ENCODE peak calls at places on chromosome 20, in eight cellular contexts. One of them, this sample, is unnamed.
A peak's percentile ranks its signal among the peaks of the same experiment; 100 is the strongest.

GRCh38 chr20:44400671-44401051 is 45.2 kb downstream of the HNF4A start:
- DNase-seq in HepG2: no peak
- DNase-seq in Karpas-422: no peak
- DNase-seq in mammary epithelial cell: no peak
- DNase-seq in GM23248: no peak
- DNase-seq in IMR-90: no peak
- DNase-seq in DND-41: no peak
- DNase-seq in SK-N-SH: no peak
- DNase-seq in this sample: no peak

GRCh38 chr20:19832875-19833274 is 74.8 kb downstream of the RIN2 start:
- DNase-seq in HepG2: no peak
- DNase-seq in Karpas-422: no peak
- DNase-seq in mammary epithelial cell: no peak
- DNase-seq in GM23248: no peak
- DNase-seq in IMR-90: no peak
- DNase-seq in DND-41: peak; percentile 20
- DNase-seq in SK-N-SH: no peak
- DNase-seq in this sample: no peak

GRCh38 chr20:35610833-35611427 is 4.7 kb upstream of the SPAG4 start:
- DNase-seq in HepG2: no peak
- DNase-seq in Karpas-422: no peak
- DNase-seq in mammary epithelial cell: no peak
- DNase-seq in GM23248: no peak
- DNase-seq in IMR-90: no peak
- DNase-seq in DND-41: no peak
- DNase-seq in SK-N-SH: no peak
- DNase-seq in this sample: no peak

GRCh38 chr20:5095931-5096330 is 23.8 kb downstream of the PCNA start:
- DNase-seq in HepG2: no peak
- DNase-seq in Karpas-422: no peak
- DNase-seq in mammary epithelial cell: no peak
- DNase-seq in GM23248: no peak
- DNase-seq in IMR-90: no peak
- DNase-seq in DND-41: no peak
- DNase-seq in SK-N-SH: no peak
- DNase-seq in this sample: no peak

GRCh38 chr20:1626528-1627192 is 6.9 kb upstream of the SIRPB1 start:
- DNase-seq in HepG2: no peak
- DNase-seq in Karpas-422: no peak
- DNase-seq in mammary epithelial cell: no peak
- DNase-seq in GM23248: no peak
- DNase-seq in IMR-90: no peak
- DNase-seq in DND-41: no peak
- DNase-seq in SK-N-SH: no peak
- DNase-seq in this sample: no peak

GRCh38 chr20:15616626-15617025 is 956.6 kb downstream of the KIF16B start:
- DNase-seq in HepG2: no peak
- DNase-seq in Karpas-422: no peak
- DNase-seq in mammary epithelial cell: no peak
- DNase-seq in GM23248: no peak
- DNase-seq in IMR-90: peak; percentile 28
- DNase-seq in DND-41: no peak
- DNase-seq in SK-N-SH: no peak
- DNase-seq in this sample: peak; percentile 15

GRCh38 chr20:47487175-47487917 is 14.3 kb upstream of the NCOA3 start:
- DNase-seq in HepG2: no peak
- DNase-seq in Karpas-422: peak; percentile 91
- DNase-seq in mammary epithelial cell: peak; percentile 58
- DNase-seq in GM23248: no peak
- DNase-seq in IMR-90: peak; percentile 25
- DNase-seq in DND-41: no peak
- DNase-seq in SK-N-SH: no peak
- DNase-seq in this sample: no peak

GRCh38 chr20:48879609-48880008 is 41.9 kb upstream of the ARFGEF2 start:
- DNase-seq in HepG2: no peak
- DNase-seq in Karpas-422: no peak
- DNase-seq in mammary epithelial cell: no peak
- DNase-seq in GM23248: no peak
- DNase-seq in IMR-90: no peak
- DNase-seq in DND-41: no peak
- DNase-seq in SK-N-SH: no peak
- DNase-seq in this sample: peak; percentile 52

GRCh38 chr20:57104711-57105110 is 161.7 kb downstream of the BMP7 start:
- DNase-seq in HepG2: no peak
- DNase-seq in Karpas-422: no peak
- DNase-seq in mammary epithelial cell: no peak
- DNase-seq in GM23248: no peak
- DNase-seq in IMR-90: no peak
- DNase-seq in DND-41: no peak
- DNase-seq in SK-N-SH: no peak
- DNase-seq in this sample: no peak

GRCh38 chr20:17602493-17602892 is 32.6 kb downstream of the DSTN start:
- DNase-seq in HepG2: no peak
- DNase-seq in Karpas-422: no peak
- DNase-seq in mammary epithelial cell: no peak
- DNase-seq in GM23248: no peak
- DNase-seq in IMR-90: no peak
- DNase-seq in DND-41: no peak
- DNase-seq in SK-N-SH: no peak
- DNase-seq in this sample: no peak

GRCh38 chr20:39756828-39757227 is 794.7 kb downstream of the DHX35 start:
- DNase-seq in HepG2: no peak
- DNase-seq in Karpas-422: no peak
- DNase-seq in mammary epithelial cell: no peak
- DNase-seq in GM23248: no peak
- DNase-seq in IMR-90: no peak
- DNase-seq in DND-41: no peak
- DNase-seq in SK-N-SH: no peak
- DNase-seq in this sample: no peak

GRCh38 chr20:8940311-8940710 is 128.6 kb upstream of the PLCB4 start:
- DNase-seq in HepG2: no peak
- DNase-seq in Karpas-422: no peak
- DNase-seq in mammary epithelial cell: no peak
- DNase-seq in GM23248: no peak
- DNase-seq in IMR-90: no peak
- DNase-seq in DND-41: no peak
- DNase-seq in SK-N-SH: no peak
- DNase-seq in this sample: no peak

GRCh38 chr20:39822667-39823066 is 860.5 kb downstream of the DHX35 start:
- DNase-seq in HepG2: no peak
- DNase-seq in Karpas-422: peak; percentile 4
- DNase-seq in mammary epithelial cell: peak; percentile 46
- DNase-seq in GM23248: peak; percentile 80
- DNase-seq in IMR-90: peak; percentile 42
- DNase-seq in DND-41: no peak
- DNase-seq in SK-N-SH: no peak
- DNase-seq in this sample: no peak

GRCh38 chr20:48897298-48898044 is 24.0 kb upstream of the ARFGEF2 start:
- DNase-seq in HepG2: no peak
- DNase-seq in Karpas-422: peak; percentile 89
- DNase-seq in mammary epithelial cell: peak; percentile 76
- DNase-seq in GM23248: peak; percentile 86
- DNase-seq in IMR-90: peak; percentile 92
- DNase-seq in DND-41: no peak
- DNase-seq in SK-N-SH: no peak
- DNase-seq in this sample: peak; percentile 96

GRCh38 chr20:46400828-46401477 is 5.5 kb downstream of the ELMO2 start:
- DNase-seq in HepG2: no peak
- DNase-seq in Karpas-422: peak; percentile 56
- DNase-seq in mammary epithelial cell: no peak
- DNase-seq in GM23248: peak; percentile 74
- DNase-seq in IMR-90: peak; percentile 46
- DNase-seq in DND-41: peak; percentile 10
- DNase-seq in SK-N-SH: no peak
- DNase-seq in this sample: peak; percentile 20

GRCh38 chr20:44733341-44734069 is 12.2 kb upstream of the KCNK15 start:
- DNase-seq in HepG2: peak; percentile 67
- DNase-seq in Karpas-422: peak; percentile 83
- DNase-seq in mammary epithelial cell: peak; percentile 57
- DNase-seq in GM23248: peak; percentile 87
- DNase-seq in IMR-90: peak; percentile 65
- DNase-seq in DND-41: peak; percentile 76
- DNase-seq in SK-N-SH: peak; percentile 71
- DNase-seq in this sample: peak; percentile 90

GRCh38 chr20:38937978-38938473 is 11.8 kb downstream of the FAM83D start:
- DNase-seq in HepG2: no peak
- DNase-seq in Karpas-422: no peak
- DNase-seq in mammary epithelial cell: no peak
- DNase-seq in GM23248: no peak
- DNase-seq in IMR-90: no peak
- DNase-seq in DND-41: no peak
- DNase-seq in SK-N-SH: no peak
- DNase-seq in this sample: no peak

GRCh38 chr20:2206957-2207769 is 88.6 kb upstream of the TGM3 start:
- DNase-seq in HepG2: peak; percentile 53
- DNase-seq in Karpas-422: peak; percentile 84
- DNase-seq in mammary epithelial cell: peak; percentile 52
- DNase-seq in GM23248: peak; percentile 88
- DNase-seq in IMR-90: peak; percentile 28
- DNase-seq in DND-41: no peak
- DNase-seq in SK-N-SH: peak; percentile 93
- DNase-seq in this sample: peak; percentile 63

GRCh38 chr20:15643713-15644112 is 929.5 kb downstream of the KIF16B start:
- DNase-seq in HepG2: peak; percentile 16
- DNase-seq in Karpas-422: peak; percentile 43
- DNase-seq in mammary epithelial cell: no peak
- DNase-seq in GM23248: peak; percentile 32
- DNase-seq in IMR-90: peak; percentile 10
- DNase-seq in DND-41: no peak
- DNase-seq in SK-N-SH: no peak
- DNase-seq in this sample: peak; percentile 51

GRCh38 chr20:6819599-6819998 is 52.1 kb downstream of the BMP2 start:
- DNase-seq in HepG2: peak; percentile 15
- DNase-seq in Karpas-422: no peak
- DNase-seq in mammary epithelial cell: no peak
- DNase-seq in GM23248: peak; percentile 6
- DNase-seq in IMR-90: no peak
- DNase-seq in DND-41: no peak
- DNase-seq in SK-N-SH: no peak
- DNase-seq in this sample: peak; percentile 59

GRCh38 chr20:53034899-53035298 is 62.7 kb downstream of the TSHZ2 start:
- DNase-seq in HepG2: no peak
- DNase-seq in Karpas-422: no peak
- DNase-seq in mammary epithelial cell: no peak
- DNase-seq in GM23248: no peak
- DNase-seq in IMR-90: no peak
- DNase-seq in DND-41: no peak
- DNase-seq in SK-N-SH: no peak
- DNase-seq in this sample: no peak

DNA sequence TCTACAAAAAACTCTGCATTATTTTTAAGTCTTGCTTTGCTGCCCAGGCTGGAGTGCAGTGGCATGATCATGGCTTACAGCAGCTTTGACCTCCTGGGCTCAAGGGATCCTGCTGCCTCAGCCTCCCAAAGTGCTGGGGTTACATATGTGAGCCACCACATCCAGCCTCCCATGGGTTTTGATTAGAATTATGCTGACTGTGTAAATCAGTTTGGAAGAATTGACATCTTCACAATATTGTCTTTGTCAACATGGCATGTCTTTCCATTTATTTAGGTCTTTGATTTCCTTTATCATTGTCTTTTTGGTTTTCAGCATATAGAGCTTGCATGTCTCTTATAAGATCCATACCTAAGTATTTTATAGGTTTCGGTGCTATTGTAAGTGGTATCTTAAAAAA is 13.2 kb upstream of the APCDD1L start:
- DNase-seq in HepG2: no peak
- DNase-seq in Karpas-422: no peak
- DNase-seq in mammary epithelial cell: no peak
- DNase-seq in GM23248: no peak
- DNase-seq in IMR-90: no peak
- DNase-seq in DND-41: no peak
- DNase-seq in SK-N-SH: no peak
- DNase-seq in this sample: no peak
- H3K9me3 ChIP-seq in HepG2: peaks cover 32% of the 10 kb centered on the region
- H3K9me3 ChIP-seq in Karpas-422: peaks cover 13% of the 10 kb centered on the region
- H3K9me3 ChIP-seq in mammary epithelial cell: peaks cover 10% of the 10 kb centered on the region
- H3K9me3 ChIP-seq in GM23248: peaks cover 15% of the 10 kb centered on the region
- H3K9me3 ChIP-seq in IMR-90: peaks cover 15% of the 10 kb centered on the region
- H3K9me3 ChIP-seq in DND-41: peaks cover 37% of the 10 kb centered on the region
- H3K9me3 ChIP-seq in SK-N-SH: peaks cover 44% of the 10 kb centered on the region
- H3K9me3 ChIP-seq in this sample: peaks cover 50% of the 10 kb centered on the region

GRCh38 chr20:36785308-36785707 is 11.7 kb upstream of the DSN1 start:
- DNase-seq in HepG2: no peak
- DNase-seq in Karpas-422: no peak
- DNase-seq in mammary epithelial cell: no peak
- DNase-seq in GM23248: no peak
- DNase-seq in IMR-90: no peak
- DNase-seq in DND-41: no peak
- DNase-seq in SK-N-SH: no peak
- DNase-seq in this sample: no peak
- H3K9ac ChIP-seq in HepG2: no peak overlapping the region
- H3K9ac ChIP-seq in Karpas-422: no peak overlapping the region
- H3K9ac ChIP-seq in mammary epithelial cell: no peak overlapping the region
- H3K9ac ChIP-seq in GM23248: no peak overlapping the region
- H3K9ac ChIP-seq in IMR-90: no peak overlapping the region
- H3K9ac ChIP-seq in DND-41: no peak overlapping the region
- H3K9ac ChIP-seq in SK-N-SH: no peak overlapping the region
- H3K9ac ChIP-seq in this sample: no peak overlapping the region

GRCh38 chr20:54063580-54063979 is 6.8 kb downstream of the BCAS1 start:
- DNase-seq in HepG2: no peak
- DNase-seq in Karpas-422: no peak
- DNase-seq in mammary epithelial cell: no peak
- DNase-seq in GM23248: no peak
- DNase-seq in IMR-90: no peak
- DNase-seq in DND-41: no peak
- DNase-seq in SK-N-SH: no peak
- DNase-seq in this sample: no peak
- H2AFZ ChIP-seq in HepG2: no peak overlapping the region
- H2AFZ ChIP-seq in Karpas-422: no peak overlapping the region
- H2AFZ ChIP-seq in mammary epithelial cell: no peak overlapping the region
- H2AFZ ChIP-seq in GM23248: no peak overlapping the region
- H2AFZ ChIP-seq in IMR-90: no peak overlapping the region
- H2AFZ ChIP-seq in DND-41: no peak overlapping the region
- H2AFZ ChIP-seq in SK-N-SH: no peak overlapping the region
- H2AFZ ChIP-seq in this sample: no peak overlapping the region

GRCh38 chr20:30487947-30488926 is 769.2 kb upstream of the DEFB115 start:
- DNase-seq in HepG2: no peak
- DNase-seq in Karpas-422: no peak
- DNase-seq in mammary epithelial cell: no peak
- DNase-seq in GM23248: no peak
- DNase-seq in IMR-90: no peak
- DNase-seq in DND-41: no peak
- DNase-seq in SK-N-SH: no peak
- DNase-seq in this sample: no peak

GRCh38 chr20:30485331-30486102 is 771.9 kb upstream of the DEFB115 start:
- DNase-seq in HepG2: no peak
- DNase-seq in Karpas-422: no peak
- DNase-seq in mammary epithelial cell: no peak
- DNase-seq in GM23248: no peak
- DNase-seq in IMR-90: no peak
- DNase-seq in DND-41: no peak
- DNase-seq in SK-N-SH: peak; percentile 14
- DNase-seq in this sample: no peak

GRCh38 chr20:30484749-30485070 is 772.8 kb upstream of the DEFB115 start:
- DNase-seq in HepG2: no peak
- DNase-seq in Karpas-422: no peak
- DNase-seq in mammary epithelial cell: no peak
- DNase-seq in GM23248: no peak
- DNase-seq in IMR-90: no peak
- DNase-seq in DND-41: no peak
- DNase-seq in SK-N-SH: peak; percentile 5
- DNase-seq in this sample: no peak

GRCh38 chr20:30486103-30486478 is 771.4 kb upstream of the DEFB115 start:
- DNase-seq in HepG2: no peak
- DNase-seq in Karpas-422: no peak
- DNase-seq in mammary epithelial cell: no peak
- DNase-seq in GM23248: no peak
- DNase-seq in IMR-90: no peak
- DNase-seq in DND-41: no peak
- DNase-seq in SK-N-SH: no peak
- DNase-seq in this sample: no peak

GRCh38 chr20:30484009-30484748 is 773.3 kb upstream of the DEFB115 start:
- DNase-seq in HepG2: no peak
- DNase-seq in Karpas-422: no peak
- DNase-seq in mammary epithelial cell: no peak
- DNase-seq in GM23248: no peak
- DNase-seq in IMR-90: no peak
- DNase-seq in DND-41: no peak
- DNase-seq in SK-N-SH: peak; percentile 7
- DNase-seq in this sample: no peak
- H3K9me3 ChIP-seq in HepG2: peaks cover 88% of the 10 kb centered on the region
- H3K9me3 ChIP-seq in Karpas-422: peaks cover 11% of the 10 kb centered on the region
- H3K9me3 ChIP-seq in mammary epithelial cell: peaks cover 18% of the 10 kb centered on the region
- H3K9me3 ChIP-seq in GM23248: no peaks in the 10 kb centered on the region
- H3K9me3 ChIP-seq in IMR-90: peaks cover 22% of the 10 kb centered on the region
- H3K9me3 ChIP-seq in DND-41: peaks cover 41% of the 10 kb centered on the region
- H3K9me3 ChIP-seq in SK-N-SH: no peaks in the 10 kb centered on the region
- H3K9me3 ChIP-seq in this sample: peaks cover 9% of the 10 kb centered on the region